ENCODE peak calls at places on chromosomes 13 and 19, in ten cellular contexts. One of them, this sample, is unnamed.

GRCh38 chr19:52142001-52142595 is 2.4 kb upstream of the ZNF616 start:
- DNase-seq in kidney glomerular epithelial cell: no peak
- DNase-seq in T-helper 22 cell: no peak
- DNase-seq in A549: no peak
- DNase-seq in non-pigmented ciliary epithelial cell: no peak
- DNase-seq in aorta: no peak
- DNase-seq in H54: no peak
- DNase-seq in hypothalamus: no peak
- DNase-seq in AG09319: no peak
- DNase-seq in pancreas: no peak
- DNase-seq in this sample: no peak

GRCh38 chr13:32267836-32268439 is 47.2 kb downstream of the ZAR1L start:
- DNase-seq in kidney glomerular epithelial cell: no peak
- DNase-seq in T-helper 22 cell: no peak
- DNase-seq in A549: no peak
- DNase-seq in non-pigmented ciliary epithelial cell: no peak
- DNase-seq in aorta: no peak
- DNase-seq in H54: no peak
- DNase-seq in hypothalamus: no peak
- DNase-seq in AG09319: no peak
- DNase-seq in pancreas: peak
- DNase-seq in this sample: peak

GRCh38 chr19:35344511-35345031 is 3.1 kb upstream of the FFAR1 start:
- DNase-seq in kidney glomerular epithelial cell: no peak
- DNase-seq in T-helper 22 cell: no peak
- DNase-seq in A549: no peak
- DNase-seq in non-pigmented ciliary epithelial cell: no peak
- DNase-seq in aorta: no peak
- DNase-seq in H54: no peak
- DNase-seq in hypothalamus: no peak
- DNase-seq in AG09319: no peak
- DNase-seq in pancreas: no peak
- DNase-seq in this sample: no peak

GRCh38 chr19:38842439-38843174 is 7.2 kb downstream of the HNRNPL start:
- DNase-seq in kidney glomerular epithelial cell: no peak
- DNase-seq in T-helper 22 cell: peak
- DNase-seq in A549: peak
- DNase-seq in non-pigmented ciliary epithelial cell: no peak
- DNase-seq in aorta: no peak
- DNase-seq in H54: no peak
- DNase-seq in hypothalamus: no peak
- DNase-seq in AG09319: no peak
- DNase-seq in pancreas: peak
- DNase-seq in this sample: peak

GRCh38 chr13:80716610-80717081 is 375.7 kb upstream of the SPRY2 start:
- DNase-seq in kidney glomerular epithelial cell: peak
- DNase-seq in T-helper 22 cell: no peak
- DNase-seq in A549: no peak
- DNase-seq in non-pigmented ciliary epithelial cell: no peak
- DNase-seq in aorta: peak
- DNase-seq in H54: no peak
- DNase-seq in hypothalamus: no peak
- DNase-seq in AG09319: no peak
- DNase-seq in pancreas: no peak
- DNase-seq in this sample: no peak

GRCh38 chr19:58407658-58408151 is 744 bp upstream of the ZNF584 start:
- DNase-seq in kidney glomerular epithelial cell: no peak
- DNase-seq in T-helper 22 cell: no peak
- DNase-seq in A549: no peak
- DNase-seq in non-pigmented ciliary epithelial cell: no peak
- DNase-seq in aorta: no peak
- DNase-seq in H54: no peak
- DNase-seq in hypothalamus: no peak
- DNase-seq in AG09319: no peak
- DNase-seq in pancreas: no peak
- DNase-seq in this sample: no peak

GRCh38 chr19:2492870-2493269 is 16.9 kb downstream of the GADD45B start:
- DNase-seq in kidney glomerular epithelial cell: no peak
- DNase-seq in T-helper 22 cell: no peak
- DNase-seq in A549: no peak
- DNase-seq in non-pigmented ciliary epithelial cell: no peak
- DNase-seq in aorta: no peak
- DNase-seq in H54: no peak
- DNase-seq in hypothalamus: no peak
- DNase-seq in AG09319: no peak
- DNase-seq in pancreas: no peak
- DNase-seq in this sample: no peak

GRCh38 chr13:70723732-70724131 is 615.5 kb upstream of the KLHL1 start:
- DNase-seq in kidney glomerular epithelial cell: no peak
- DNase-seq in T-helper 22 cell: no peak
- DNase-seq in A549: peak
- DNase-seq in non-pigmented ciliary epithelial cell: no peak
- DNase-seq in aorta: no peak
- DNase-seq in H54: no peak
- DNase-seq in hypothalamus: no peak
- DNase-seq in AG09319: no peak
- DNase-seq in pancreas: no peak
- DNase-seq in this sample: no peak